ENCODE peak calls at places on chromosome 20, in seven cellular contexts. B, V, A, X, O, E and D are unnamed samples.

GRCh38 chr20:41329435-41330342 is 10.9 kb upstream of the LPIN3 start:
- DNase-seq in B (peak; percentile 95), V (peak; percentile 98), A (peak; percentile 93), X (peak; percentile 99), O (peak; percentile 92), E (peak; percentile 42), D (peak; percentile 90)

GRCh38 chr20:856361-856775 is 22.9 kb downstream of the FAM110A start:
- DNase-seq in B (peak; percentile 18), V (peak; percentile 22), A (peak; percentile 74), X (no peak), O (peak; percentile 70), E (no peak), D (no peak)

GRCh38 chr20:35269055-35269781 is 8.7 kb downstream of the MMP24OS start:
- DNase-seq in B (peak; percentile 76), V (peak; percentile 71), A (peak; percentile 70), X (peak; percentile 73), O (peak; percentile 64), E (peak; percentile 69), D (no peak)

GRCh38 chr20:54172532-54172855 is 1.3 kb downstream of the CYP24A1 start:
- DNase-seq in B (no peak), V (no peak), A (no peak), X (no peak), O (no peak), E (no peak), D (no peak)

GRCh38 chr20:14234666-14235295 is 102.6 kb downstream of the FLRT3 start:
- DNase-seq in B (peak; percentile 68), V (peak; percentile 34), A (peak; percentile 15), X (peak; percentile 5), O (peak; percentile 73), E (no peak), D (no peak)

GRCh38 chr20:15875446-15875845 is 697.8 kb downstream of the KIF16B start:
- DNase-seq in B (no peak), V (no peak), A (no peak), X (no peak), O (no peak), E (no peak), D (no peak)

GRCh38 chr20:21102252-21102609 is 3.9 kb downstream of the LINC00237 start:
- DNase-seq in B (no peak), V (no peak), A (no peak), X (no peak), O (no peak), E (no peak), D (no peak)

GRCh38 chr20:9329356-9330092 is 184.9 kb upstream of the LAMP5 start:
- DNase-seq in B (peak; percentile 31), V (no peak), A (no peak), X (no peak), O (no peak), E (no peak), D (no peak)

GRCh38 chr20:13626724-13627123 is 12.0 kb downstream of the TASP1 start:
- DNase-seq in B (no peak), V (no peak), A (no peak), X (no peak), O (no peak), E (no peak), D (no peak)

GRCh38 chr20:8798505-8798904 is 270.4 kb upstream of the PLCB4 start:
- DNase-seq in B (peak; percentile 25), V (no peak), A (peak; percentile 94), X (peak; percentile 45), O (peak; percentile 96), E (no peak), D (no peak)

GRCh38 chr20:53736757-53737403 is 143.2 kb upstream of the ZNF217 start:
- DNase-seq in B (peak; percentile 81), V (peak; percentile 19), A (peak; percentile 59), X (peak; percentile 76), O (peak; percentile 24), E (no peak), D (no peak)

GRCh38 chr20:53466279-53466678 is 127.4 kb downstream of the ZNF217 start:
- DNase-seq in B (no peak), V (no peak), A (no peak), X (no peak), O (no peak), E (no peak), D (no peak)

GRCh38 chr20:4065405-4065841 is 50.1 kb upstream of the RNF24 start:
- DNase-seq in B (peak; percentile 95), V (peak; percentile 34), A (peak; percentile 85), X (peak; percentile 86), O (peak; percentile 98), E (no peak), D (no peak)

GRCh38 chr20:47256665-47257236 is 99.7 kb downstream of the ZMYND8 start:
- DNase-seq in B (peak; percentile 34), V (peak; percentile 27), A (peak; percentile 33), X (peak; percentile 53), O (peak; percentile 43), E (no peak), D (no peak)

GRCh38 chr20:34579936-34580587 is 21.5 kb downstream of the MAP1LC3A start:
- DNase-seq in B (no peak), V (no peak), A (no peak), X (no peak), O (no peak), E (peak; percentile 42), D (no peak)

GRCh38 chr20:4046926-4047325 is 31.6 kb upstream of the RNF24 start:
- DNase-seq in B (no peak), V (no peak), A (no peak), X (no peak), O (no peak), E (no peak), D (no peak)

GRCh38 chr20:14609328-14610221 is 272.2 kb upstream of the FLRT3 start:
- DNase-seq in B (no peak), V (no peak), A (no peak), X (no peak), O (no peak), E (no peak), D (no peak)

GRCh38 chr20:48695738-48696137 is 132.1 kb downstream of the PREX1 start:
- DNase-seq in B (no peak), V (no peak), A (no peak), X (no peak), O (no peak), E (no peak), D (no peak)

GRCh38 chr20:58091810-58092209 is 136.6 kb downstream of the ANKRD60 start:
- DNase-seq in B (no peak), V (no peak), A (no peak), X (no peak), O (no peak), E (no peak), D (no peak)

GRCh38 chr20:58092353-58092752 is 136.1 kb downstream of the ANKRD60 start:
- DNase-seq in B (no peak), V (no peak), A (no peak), X (no peak), O (no peak), E (no peak), D (no peak)

GRCh38 chr20:58088625-58089024 is 139.8 kb downstream of the ANKRD60 start:
- DNase-seq in B (no peak), V (no peak), A (no peak), X (no peak), O (no peak), E (no peak), D (no peak)

GRCh38 chr20:58088105-58088504 is 140.3 kb downstream of the ANKRD60 start:
- DNase-seq in B (no peak), V (no peak), A (no peak), X (no peak), O (no peak), E (no peak), D (no peak)

DNA sequence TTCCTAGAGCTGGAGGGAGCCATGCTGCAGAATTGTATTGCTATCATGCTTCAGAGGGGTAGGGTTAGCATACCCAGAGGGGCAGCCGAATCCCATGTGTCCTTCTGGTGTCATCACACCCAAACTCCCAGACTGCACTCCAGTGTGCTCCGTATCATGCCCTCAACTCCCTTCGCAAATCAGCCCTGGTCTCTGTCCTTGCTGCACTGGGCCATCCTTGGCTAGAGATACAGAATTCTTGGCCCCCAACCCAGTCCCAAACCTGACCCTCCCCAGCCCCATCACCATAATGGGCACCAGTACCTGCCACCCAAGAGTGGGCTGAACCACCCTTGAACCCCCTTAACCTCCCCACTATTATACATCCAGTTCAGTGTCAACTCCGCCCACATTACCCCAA is 138.3 kb downstream of the ANKRD60 start:
- DNase-seq in B (no peak), V (no peak), A (no peak), X (no peak), O (no peak), E (no peak), D (no peak)
- H3K4me3 ChIP-seq in B (no peak overlapping the region), V (no peak overlapping the region), A (no peak overlapping the region), X (no peak overlapping the region), O (no peak overlapping the region), E (no peak overlapping the region), D (no peak overlapping the region)

DNA sequence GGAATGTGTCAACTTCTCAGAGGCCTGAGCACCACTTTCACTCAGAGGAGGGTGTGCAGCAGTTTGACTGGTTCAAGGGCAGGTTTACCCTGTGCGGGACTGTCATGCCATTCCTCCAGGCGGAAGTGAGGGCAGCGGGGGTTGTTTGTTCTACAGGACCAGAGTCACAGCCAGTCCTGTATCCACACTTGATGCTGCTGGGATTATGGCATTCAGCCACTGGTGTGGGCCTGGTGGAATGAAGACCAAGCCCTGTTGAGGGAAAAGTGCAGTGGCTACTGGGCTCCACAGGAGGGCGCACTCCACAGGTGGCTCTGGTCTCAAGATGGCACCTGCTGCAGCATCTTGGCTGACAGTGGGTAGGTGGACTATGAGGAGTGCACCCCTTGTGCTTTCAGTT is 14.8 kb downstream of the SEMG2 start:
- DNase-seq in B (no peak), V (no peak), A (no peak), X (no peak), O (no peak), E (no peak), D (no peak)
- H3K4me3 ChIP-seq in B (no peak overlapping the region), V (no peak overlapping the region), A (no peak overlapping the region), X (no peak overlapping the region), O (no peak overlapping the region), E (no peak overlapping the region), D (no peak overlapping the region)

DNA sequence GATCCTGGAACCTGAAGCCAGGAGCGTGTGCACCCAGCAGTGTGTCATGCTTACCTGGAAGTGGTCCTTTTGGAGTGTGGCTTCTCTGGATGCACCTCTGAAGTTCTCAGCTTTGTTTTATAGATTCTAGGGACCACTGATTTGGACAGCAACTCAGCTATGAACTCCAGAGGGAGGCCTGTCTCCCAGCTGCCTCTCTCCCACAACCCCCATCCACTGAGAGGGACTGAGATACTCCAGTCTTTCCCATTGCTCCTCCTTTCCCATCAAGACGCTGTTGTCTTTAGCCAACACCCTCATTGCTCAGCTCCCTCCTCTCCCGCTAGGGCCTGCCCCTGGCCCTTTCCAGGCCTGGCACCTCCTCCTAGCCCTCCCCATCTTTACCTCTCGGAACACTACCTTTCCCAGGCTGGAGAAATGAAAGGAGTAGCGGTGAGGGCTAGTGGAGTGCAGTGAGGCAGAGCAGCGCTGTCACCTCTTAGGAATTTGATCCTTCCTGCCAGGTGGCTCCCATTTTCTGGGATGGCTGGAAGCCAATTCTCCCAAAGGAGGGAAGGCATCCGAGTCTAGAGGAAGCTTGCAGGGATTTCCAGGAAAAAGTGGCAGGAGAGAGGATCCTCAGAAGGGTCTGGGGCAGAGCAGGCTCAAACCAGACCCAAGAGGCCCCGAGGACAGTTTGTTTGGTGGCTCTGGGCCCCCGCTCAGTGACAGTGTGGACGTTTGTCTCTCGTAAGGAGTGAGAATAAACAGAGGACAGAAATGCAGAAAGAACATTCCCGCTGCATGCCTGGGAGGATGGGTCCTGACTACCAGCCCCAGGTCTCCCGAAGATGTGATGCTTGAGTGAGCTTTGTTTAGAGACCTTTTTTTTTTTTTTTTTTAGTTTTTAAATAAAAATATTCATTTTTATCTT is at the start of gene LRRN4:
- DNase-seq in B (no peak), V (no peak), A (peak; percentile 16), X (peak; percentile 79), O (peak; percentile 58), E (peak; percentile 48), D (no peak)
- H3K4me3 ChIP-seq in B (no peak within 1 kb of the TSS), V (no peak within 1 kb of the TSS), A (no peak within 1 kb of the TSS), X (peak within 1 kb of the TSS; percentile 27), O (no peak within 1 kb of the TSS), E (no peak within 1 kb of the TSS), D (no peak within 1 kb of the TSS)

GRCh38 chr20:24897974-24898373 is 51.1 kb upstream of the CST7 start:
- DNase-seq in B (no peak), V (no peak), A (no peak), X (no peak), O (no peak), E (no peak), D (no peak)
- H3K4me3 ChIP-seq in B (no peak overlapping the region), V (no peak overlapping the region), A (no peak overlapping the region), X (no peak overlapping the region), O (no peak overlapping the region), E (no peak overlapping the region), D (no peak overlapping the region)